ENCODE peak calls at places on chromosomes 2 and 18, in four cellular contexts. One of them, this sample, is unnamed.
A peak's percentile ranks its signal among the peaks of the same experiment; 100 is the strongest.

GRCh38 chr2:85854166-85854509 is 34.7 kb downstream of the ST3GAL5 start:
- DNase-seq in T1000: no peak
- DNase-seq in HL-60: no peak
- DNase-seq in ELF-1: no peak
- DNase-seq in this sample: no peak

GRCh38 chr2:85990084-85990483 is 101.3 kb upstream of the ST3GAL5 start:
- DNase-seq in T1000: no peak
- DNase-seq in ELF-1: no peak
- DNase-seq in HL-60: no peak
- DNase-seq in this sample: peak; percentile 6

GRCh38 chr18:9992300-9992987 is 78.6 kb downstream of the VAPA start:
- DNase-seq in ELF-1: no peak
- DNase-seq in HL-60: no peak
- DNase-seq in T1000: no peak
- DNase-seq in this sample: no peak

GRCh38 chr2:97806738-97807618 is 93.6 kb downstream of the ZAP70 start:
- DNase-seq in ELF-1: peak; percentile 82
- DNase-seq in HL-60: peak; percentile 31
- DNase-seq in T1000: peak; percentile 56
- DNase-seq in this sample: peak; percentile 81

GRCh38 chr2:235533616-235534385 is 40.0 kb downstream of the AGAP1 start:
- DNase-seq in T1000: no peak
- DNase-seq in ELF-1: no peak
- DNase-seq in HL-60: no peak
- DNase-seq in this sample: no peak

GRCh38 chr2:60499651-60500300 is 53.7 kb downstream of the BCL11A start:
- DNase-seq in T1000: no peak
- DNase-seq in HL-60: no peak
- DNase-seq in ELF-1: no peak
- DNase-seq in this sample: no peak

GRCh38 chr2:239240480-239240881 is 160.3 kb downstream of the HDAC4 start:
- DNase-seq in HL-60: no peak
- DNase-seq in T1000: no peak
- DNase-seq in ELF-1: no peak
- DNase-seq in this sample: no peak

GRCh38 chr2:29981402-29981801 is 60.0 kb upstream of the ALK start:
- DNase-seq in ELF-1: no peak
- DNase-seq in HL-60: no peak
- DNase-seq in T1000: no peak
- DNase-seq in this sample: no peak

GRCh38 chr18:12679183-12679786 is 21.4 kb upstream of the SPIRE1 start:
- DNase-seq in ELF-1: no peak
- DNase-seq in HL-60: no peak
- DNase-seq in T1000: no peak
- DNase-seq in this sample: no peak

GRCh38 chr2:205717999-205718398 is 35.7 kb downstream of the NRP2 start:
- DNase-seq in HL-60: no peak
- DNase-seq in T1000: no peak
- DNase-seq in ELF-1: no peak
- DNase-seq in this sample: no peak

GRCh38 chr2:124318913-124319312 is 293.8 kb downstream of the CNTNAP5 start:
- DNase-seq in T1000: no peak
- DNase-seq in HL-60: no peak
- DNase-seq in ELF-1: no peak
- DNase-seq in this sample: no peak

GRCh38 chr2:71306762-71307161 is 24.8 kb upstream of the ZNF638 start:
- DNase-seq in ELF-1: no peak
- DNase-seq in HL-60: no peak
- DNase-seq in T1000: no peak
- DNase-seq in this sample: no peak

GRCh38 chr2:38466849-38467767 is 90.0 kb upstream of the ATL2 start:
- DNase-seq in T1000: no peak
- DNase-seq in ELF-1: no peak
- DNase-seq in HL-60: no peak
- DNase-seq in this sample: no peak

GRCh38 chr18:46067431-46068007 is 4.5 kb downstream of the PSTPIP2 start:
- DNase-seq in HL-60: no peak
- DNase-seq in T1000: peak; percentile 7
- DNase-seq in ELF-1: no peak
- DNase-seq in this sample: no peak

GRCh38 chr2:85875613-85876012 is 13.2 kb downstream of the ST3GAL5 start:
- DNase-seq in HL-60: no peak
- DNase-seq in ELF-1: no peak
- DNase-seq in T1000: no peak
- DNase-seq in this sample: no peak

GRCh38 chr2:75429036-75429435 is 131.7 kb downstream of the EVA1A start:
- DNase-seq in HL-60: no peak
- DNase-seq in ELF-1: no peak
- DNase-seq in T1000: no peak
- DNase-seq in this sample: no peak

GRCh38 chr2:169294001-169294675 is 68.2 kb downstream of the LRP2 start:
- DNase-seq in ELF-1: no peak
- DNase-seq in HL-60: no peak
- DNase-seq in T1000: no peak
- DNase-seq in this sample: no peak

GRCh38 chr2:42025151-42025582 is 22.7 kb upstream of the PKDCC start:
- DNase-seq in HL-60: no peak
- DNase-seq in ELF-1: peak; percentile 91
- DNase-seq in T1000: no peak
- DNase-seq in this sample: peak; percentile 61

GRCh38 chr2:58557166-58557565 is 316.0 kb upstream of the FANCL start:
- DNase-seq in HL-60: no peak
- DNase-seq in T1000: no peak
- DNase-seq in ELF-1: no peak
- DNase-seq in this sample: no peak

GRCh38 chr2:238103465-238104070 is 3.4 kb downstream of the ESPNL start:
- DNase-seq in T1000: no peak
- DNase-seq in HL-60: no peak
- DNase-seq in ELF-1: no peak
- DNase-seq in this sample: peak; percentile 16